ENCODE peak calls at places on chromosome 14, in seven cellular contexts. B is heart right ventricle; R is amniotic stem cell; F is neural progenitor cell; T is Right ventricle myocardium superior; X is activated CD4-positive, CD25-positive, alpha-beta regulatory T cell treated with anti-CD3 and anti-CD28 coated beads, Interleukin-2, amount 50 U/mL, for 72 hours; N is HFFc6. U is an unnamed sample.
A peak's percentile ranks its signal among the peaks of the same experiment; 100 is the strongest.

GRCh38 chr14:36495666-36496065 is 24.4 kb downstream of the NKX2-1 start:
- DNase-seq in N (no peak), F (no peak), R (no peak), T (no peak), B (no peak), X (no peak), U (no peak)

GRCh38 chr14:53156238-53156637 is 3.1 kb upstream of the DDHD1 start:
- DNase-seq in T (no peak), R (no peak), N (no peak), F (no peak), X (no peak), B (no peak), U (peak; percentile 24)

GRCh38 chr14:104128981-104129380 is 9.4 kb upstream of the KIF26A start:
- DNase-seq in T (no peak), B (no peak), R (no peak), F (no peak), X (no peak), N (no peak), U (no peak)

GRCh38 chr14:24100197-24100981 is 6.3 kb downstream of the PCK2 start:
- DNase-seq in T (no peak), N (no peak), R (no peak), X (no peak), B (no peak), F (no peak), U (no peak)

GRCh38 chr14:75092698-75093097 is 23.3 kb downstream of the ZC2HC1C start:
- DNase-seq in N (no peak), F (peak; percentile 44), B (no peak), T (no peak), X (no peak), R (no peak), U (no peak)

GRCh38 chr14:37596790-37597189 is 1.4 kb downstream of the TTC6 start:
- DNase-seq in F (peak; percentile 14), B (no peak), T (no peak), N (no peak), R (no peak), X (no peak), U (no peak)

GRCh38 chr14:68043752-68044151 is 224.2 kb downstream of the RAD51B start:
- DNase-seq in T (no peak), F (peak; percentile 30), B (no peak), X (no peak), R (no peak), N (no peak), U (no peak)

GRCh38 chr14:70700955-70701354 is 59.2 kb downstream of the TTC9 start:
- DNase-seq in F (no peak), N (no peak), T (no peak), R (no peak), X (no peak), B (peak; percentile 15), U (no peak)

GRCh38 chr14:27573018-27573417 is 975.2 kb upstream of the NOVA1 start:
- DNase-seq in X (no peak), F (no peak), N (no peak), T (no peak), R (no peak), B (no peak), U (no peak)

GRCh38 chr14:52315355-52315718 is 1.2 kb downstream of the PTGER2 start:
- DNase-seq in X (no peak), R (no peak), N (no peak), T (no peak), B (no peak), F (peak; percentile 23), U (no peak)

GRCh38 chr14:69043007-69043444 is 63.9 kb upstream of the ACTN1 start:
- DNase-seq in N (no peak), R (no peak), X (no peak), F (no peak), T (peak; percentile 68), B (no peak), U (no peak)

GRCh38 chr14:70359076-70359424 is 433 bp downstream of the COX16 start:
- DNase-seq in B (no peak), F (no peak), T (peak; percentile 46), R (no peak), N (no peak), X (no peak), U (no peak)

GRCh38 chr14:96405603-96406158 is 13.8 kb downstream of the AK7 start:
- DNase-seq in R (no peak), X (no peak), T (no peak), B (no peak), F (no peak), N (no peak), U (no peak)

GRCh38 chr14:87772854-87773253 is 220.1 kb downstream of the GALC start:
- DNase-seq in B (no peak), T (no peak), X (no peak), N (no peak), F (no peak), R (no peak), U (no peak)

GRCh38 chr14:39469094-39469710 is 37.0 kb upstream of the FBXO33 start:
- DNase-seq in X (peak; percentile 30), T (no peak), B (no peak), N (no peak), F (peak; percentile 28), R (no peak), U (no peak)

GRCh38 chr14:91402278-91403068 is 15.1 kb downstream of the CCDC88C start:
- DNase-seq in B (peak; percentile 51), N (no peak), R (no peak), T (no peak), F (no peak), X (no peak), U (no peak)

GRCh38 chr14:69928111-69928523 is 48.9 kb downstream of the SMOC1 start:
- DNase-seq in F (no peak), N (no peak), X (no peak), R (no peak), B (no peak), T (no peak), U (no peak)

GRCh38 chr14:76091036-76091435 is 60.7 kb upstream of the GPATCH2L start:
- DNase-seq in F (peak; percentile 33), X (no peak), T (peak; percentile 72), N (peak; percentile 7), B (peak; percentile 42), R (no peak), U (no peak)

GRCh38 chr14:50362791-50363733 is 33.6 kb downstream of the CDKL1 start:
- DNase-seq in N (no peak), B (no peak), T (no peak), F (no peak), R (no peak), X (peak; percentile 46), U (no peak)

GRCh38 chr14:33946679-33947078 is 4.2 kb downstream of the EGLN3 start:
- DNase-seq in R (no peak), F (no peak), T (no peak), N (no peak), X (no peak), B (no peak), U (no peak)

GRCh38 chr14:54219281-54220121 is 177.3 kb upstream of the CDKN3 start:
- DNase-seq in R (no peak), N (no peak), F (peak; percentile 65), B (no peak), X (no peak), T (peak; percentile 38), U (no peak)

GRCh38 chr14:97723834-97724770 is 926.9 kb downstream of the VRK1 start:
- DNase-seq in N (no peak), F (no peak), R (no peak), X (peak; percentile 52), T (no peak), B (no peak), U (no peak)

GRCh38 chr14:60656755-60657608 is 7.7 kb upstream of the SIX1 start:
- DNase-seq in R (no peak), N (peak; percentile 44), T (peak; percentile 59), B (peak; percentile 21), X (no peak), F (peak; percentile 90), U (no peak)

GRCh38 chr14:102033241-102033640 is 53.6 kb downstream of the HSP90AA1 start:
- DNase-seq in T (no peak), N (no peak), B (no peak), F (no peak), R (no peak), X (no peak), U (no peak)

GRCh38 chr14:77409131-77409533 is 14.2 kb downstream of the NOXRED1 start:
- DNase-seq in B (no peak), T (no peak), R (no peak), N (no peak), F (peak; percentile 17), X (no peak), U (no peak)

GRCh38 chr14:53894456-53894855 is 62.2 kb downstream of the BMP4 start:
- DNase-seq in N (peak; percentile 71), F (no peak), T (no peak), R (peak; percentile 30), X (no peak), B (no peak), U (no peak)

GRCh38 chr14:79056879-79057278 is 886.7 kb downstream of the NRXN3 start:
- DNase-seq in X (no peak), R (no peak), N (peak; percentile 43), F (no peak), T (no peak), B (no peak), U (no peak)

U was measured in NCI-H187 treated with DMSO at 0.1 percent for 48 hours.